ENCODE peak calls at places on chromosomes 6 and 20, in four cellular contexts. H is adipocyte, T is Daoy, J is nephron progenitor cell. K is an unnamed sample.

GRCh38 chr20:12891643-12892042 is 117.1 kb upstream of the SPTLC3 start:
- DNase-seq in H (no peak), T (no peak), J (no peak), K (no peak)

GRCh38 chr6:27809939-27810767 is 102.0 kb downstream of the OR2B2 start:
- DNase-seq in H (peak; percentile 96), T (peak; percentile 93), J (peak; percentile 68), K (peak; percentile 87)

GRCh38 chr20:37072293-37073196 is 23.3 kb downstream of the RBL1 start:
- DNase-seq in H (no peak), T (no peak), J (no peak), K (no peak)

GRCh38 chr6:111838749-111839484 is 34.3 kb downstream of the FYN start:
- DNase-seq in H (no peak), T (no peak), J (no peak), K (no peak)

GRCh38 chr20:56875052-56875663 is 246.1 kb downstream of the TFAP2C start:
- DNase-seq in H (peak; percentile 45), T (peak; percentile 90), J (no peak), K (peak; percentile 59)

GRCh38 chr20:38883081-38883980 is 42.9 kb upstream of the FAM83D start:
- DNase-seq in H (no peak), T (peak; percentile 33), J (no peak), K (no peak)

GRCh38 chr20:50855498-50856474 is 60.9 kb downstream of the BCAS4 start:
- DNase-seq in H (no peak), T (peak; percentile 28), J (no peak), K (peak; percentile 68)

GRCh38 chr6:34157236-34157830 is 11.4 kb upstream of the GRM4 start:
- DNase-seq in H (no peak), T (no peak), J (no peak), K (no peak)

GRCh38 chr6:127300411-127300810 is 33.7 kb downstream of the RNF146 start:
- DNase-seq in H (peak; percentile 82), T (peak; percentile 19), J (no peak), K (peak; percentile 47)

GRCh38 chr6:129657433-129657832 is 52.5 kb downstream of the ARHGAP18 start:
- DNase-seq in H (no peak), T (no peak), J (no peak), K (no peak)

GRCh38 chr6:20991910-20992309 is 457.7 kb downstream of the CDKAL1 start:
- DNase-seq in H (no peak), T (no peak), J (no peak), K (no peak)

GRCh38 chr6:92989656-92990055 is 429.7 kb downstream of the EPHA7 start:
- DNase-seq in H (no peak), T (no peak), J (no peak), K (no peak)

GRCh38 chr6:77880501-77880900 is 227.7 kb downstream of the MEI4 start:
- DNase-seq in H (peak; percentile 1), T (no peak), J (no peak), K (no peak)

GRCh38 chr6:52759085-52759484 is 4.2 kb downstream of the GSTA2 start:
- DNase-seq in H (peak; percentile 44), T (no peak), J (no peak), K (no peak)

GRCh38 chr6:104597541-104598050 is 262.1 kb downstream of the HACE1 start:
- DNase-seq in H (no peak), T (peak; percentile 9), J (no peak), K (no peak)

GRCh38 chr6:46453221-46453620 is 38.0 kb downstream of the RCAN2 start:
- DNase-seq in H (peak; percentile 96), T (peak; percentile 53), J (no peak), K (no peak)

GRCh38 chr6:33313105-33313708 is 671 bp downstream of the TAPBP start:
- DNase-seq in H (peak; percentile 60), T (peak; percentile 58), J (peak; percentile 44), K (peak; percentile 78)

GRCh38 chr6:12136905-12137304 is 124.8 kb downstream of the HIVEP1 start:
- DNase-seq in H (peak; percentile 63), T (no peak), J (no peak), K (no peak)

GRCh38 chr6:56293756-56294155 is 46.4 kb upstream of the COL21A1 start:
- DNase-seq in H (peak; percentile 48), T (no peak), J (no peak), K (no peak)

GRCh38 chr6:23890543-23891227 is 235.3 kb upstream of the NRSN1 start:
- DNase-seq in H (peak; percentile 84), T (no peak), J (no peak), K (no peak)

GRCh38 chr20:49507741-49508434 is 25.4 kb upstream of the KCNB1 start:
- DNase-seq in H (no peak), T (no peak), J (no peak), K (no peak)

GRCh38 chr20:58019027-58019849 is 209.2 kb downstream of the ANKRD60 start:
- DNase-seq in H (peak; percentile 68), T (peak; percentile 61), J (no peak), K (peak; percentile 24)

GRCh38 chr6:96302991-96303390 is 218.6 kb upstream of the UFL1 start:
- DNase-seq in H (no peak), T (no peak), J (no peak), K (no peak)

GRCh38 chr6:92847988-92848387 is 571.4 kb downstream of the EPHA7 start:
- DNase-seq in H (no peak), T (no peak), J (no peak), K (peak; percentile 33)

GRCh38 chr20:18567739-18568091 is 483 bp downstream of the SMIM26 start:
- DNase-seq in H (peak; percentile 52), T (no peak), J (no peak), K (no peak)

GRCh38 chr6:147103641-147104040 is 100.6 kb upstream of the STXBP5 start:
- DNase-seq in H (no peak), T (no peak), J (no peak), K (no peak)

GRCh38 chr6:169921853-169922779 is 170.7 kb downstream of the ERMARD start:
- DNase-seq in H (no peak), T (no peak), J (peak; percentile 54), K (no peak)

GRCh38 chr6:88814909-88815308 is 148.5 kb downstream of the RNGTT start:
- DNase-seq in H (no peak), T (peak; percentile 2), J (no peak), K (no peak)

GRCh38 chr20:3922983-3923339 is 33.8 kb downstream of the PANK2 start:
- DNase-seq in H (no peak), T (no peak), J (no peak), K (no peak)

GRCh38 chr6:33620158-33620583 is 951 bp upstream of the ITPR3 start:
- DNase-seq in H (peak; percentile 75), T (peak; percentile 61), J (peak; percentile 42), K (peak; percentile 55)

GRCh38 chr20:12595841-12596240 is 412.9 kb upstream of the SPTLC3 start:
- DNase-seq in H (no peak), T (no peak), J (no peak), K (no peak)

GRCh38 chr20:16001286-16001685 is 572.0 kb downstream of the KIF16B start:
- DNase-seq in H (peak; percentile 40), T (no peak), J (no peak), K (no peak)